ENCODE peak calls at places on chromosomes 11 and 22, in seven cellular contexts. P is upper lobe of right lung, K is heart left ventricle, M is fibroblast of lung, O is BJ, F is tibial artery, C is adrenal gland. N is an unnamed sample.

GRCh38 chr11:118224512-118225180 is at the start of gene JAML:
- DNase-seq in K (no peak), C (no peak), P (no peak), F (no peak), O (no peak), M (no peak), N (no peak)

GRCh38 chr22:36453266-36453607 is 28.2 kb downstream of the TXN2 start:
- DNase-seq in F (no peak), K (no peak), O (no peak), P (no peak), M (no peak), C (no peak), N (no peak)

GRCh38 chr11:890794-891600 is 19.6 kb downstream of the CHID1 start:
- DNase-seq in P (no peak), M (no peak), F (no peak), O (no peak), K (no peak), C (no peak), N (no peak)

GRCh38 chr11:30468881-30469280 is 117.3 kb downstream of the MPPED2 start:
- DNase-seq in K (no peak), P (no peak), F (no peak), O (no peak), C (no peak), M (no peak), N (no peak)

GRCh38 chr11:11382858-11383532 is 29.9 kb upstream of the CSNK2A3 start:
- DNase-seq in M (no peak), C (no peak), P (no peak), O (no peak), F (no peak), K (no peak), N (no peak)

GRCh38 chr11:112173152-112173551 is 2.2 kb upstream of the BCO2 start:
- DNase-seq in F (no peak), K (no peak), O (no peak), C (peak), M (no peak), P (no peak), N (peak)

GRCh38 chr11:23988381-23989006 is 508.4 kb upstream of the LUZP2 start:
- DNase-seq in O (no peak), C (no peak), F (no peak), P (no peak), K (no peak), M (peak), N (peak)

GRCh38 chr11:116657842-116658825 is 114.7 kb downstream of the BUD13 start:
- DNase-seq in F (no peak), O (no peak), M (no peak), C (no peak), P (no peak), K (no peak), N (no peak)

GRCh38 chr22:39244073-39244495 is 698 bp downstream of the PDGFB start:
- DNase-seq in M (no peak), P (no peak), C (no peak), O (no peak), K (no peak), F (no peak), N (no peak)

GRCh38 chr11:1437500-1437899 is 47.8 kb downstream of the BRSK2 start:
- DNase-seq in K (peak), M (peak), O (no peak), F (no peak), C (peak), P (no peak), N (peak)

GRCh38 chr11:75946531-75947530 is 131.8 kb downstream of the UVRAG start:
- DNase-seq in C (peak), F (no peak), M (peak), O (no peak), K (peak), P (no peak), N (no peak)

GRCh38 chr11:43907028-43907966 is 26.7 kb downstream of the ALKBH3 start:
- DNase-seq in O (no peak), F (no peak), P (no peak), C (no peak), K (no peak), M (no peak), N (no peak)

GRCh38 chr11:43903969-43904368 is 23.3 kb downstream of the ALKBH3 start:
- DNase-seq in O (no peak), F (no peak), K (no peak), C (no peak), M (no peak), P (no peak), N (no peak)

GRCh38 chr11:43903086-43903485 is 22.5 kb downstream of the ALKBH3 start:
- DNase-seq in K (no peak), P (no peak), C (no peak), O (no peak), F (no peak), M (no peak), N (no peak)

GRCh38 chr11:43905788-43906187 is 25.2 kb downstream of the ALKBH3 start:
- DNase-seq in F (no peak), P (no peak), M (peak), C (peak), O (no peak), K (peak), N (peak)

DNA sequence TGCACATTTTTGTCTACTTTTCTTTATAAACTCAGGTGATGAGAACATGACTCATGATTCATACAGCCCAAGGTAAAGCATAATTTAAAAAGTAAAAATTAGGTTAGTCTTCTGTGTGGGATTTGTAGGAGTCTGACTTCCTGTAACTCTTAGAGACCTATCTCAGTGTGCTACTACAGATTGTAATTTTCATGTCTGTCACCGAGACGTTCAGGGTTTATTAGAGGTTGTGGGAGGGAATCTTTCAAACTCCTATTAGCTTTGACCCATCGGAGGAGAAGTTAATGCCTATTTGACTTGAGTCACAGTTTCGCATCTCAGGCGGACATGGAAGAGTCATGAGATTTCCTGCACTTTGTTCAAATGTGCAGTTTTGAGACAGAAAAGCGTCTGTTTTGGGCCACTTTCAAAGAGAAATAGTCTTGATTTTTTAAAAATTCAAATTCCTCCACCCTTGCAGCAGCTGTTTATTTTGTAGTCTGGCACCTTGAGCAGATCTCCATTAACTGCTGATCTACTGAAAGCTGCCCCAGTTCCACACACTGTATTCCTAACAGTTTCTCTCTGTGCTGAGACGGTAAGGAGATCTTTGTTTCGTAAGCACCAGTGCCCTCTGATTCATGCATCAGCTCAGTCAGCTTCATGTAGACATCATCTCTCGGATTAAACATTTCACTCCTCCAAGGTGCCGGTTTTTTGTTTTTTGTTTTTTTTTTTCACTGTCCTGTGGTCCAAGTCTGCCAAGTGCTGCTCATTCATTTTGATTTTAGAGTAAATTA is 24.3 kb downstream of the ALKBH3 start:
- DNase-seq in F (no peak), K (no peak), O (no peak), C (no peak), P (no peak), M (peak), N (peak)
- H3K4me3 ChIP-seq in F (no peak), K (no peak), O (no peak), C (no peak), P (no peak), M (no peak), N (no peak)

GRCh38 chr22:37803636-37804371 is 3.9 kb upstream of the GCAT start:
- DNase-seq in F (no peak), C (no peak), O (no peak), K (no peak), M (no peak), P (no peak), N (no peak)

GRCh38 chr22:37803195-37803635 is 4.5 kb upstream of the GCAT start:
- DNase-seq in P (no peak), C (no peak), M (no peak), O (no peak), K (no peak), F (no peak), N (no peak)

GRCh38 chr22:37804502-37804885 is 3.2 kb upstream of the GCAT start:
- DNase-seq in P (no peak), M (no peak), F (no peak), O (no peak), C (no peak), K (no peak), N (no peak)

GRCh38 chr22:37802310-37803194 is 5.2 kb upstream of the GCAT start:
- DNase-seq in F (no peak), O (no peak), K (peak), P (peak), C (peak), M (peak), N (peak)

GRCh38 chr22:37801946-37802309 is 5.8 kb upstream of the GCAT start:
- DNase-seq in F (no peak), M (no peak), C (peak), O (no peak), K (no peak), P (no peak), N (no peak)
- H3K4me3 ChIP-seq in F (peak), M (peak), C (peak), O (peak), K (peak), P (peak), N (peak)

GRCh38 chr11:103108933-103109817 is at the start of gene DYNC2H1:
- DNase-seq in P (peak), F (peak), M (peak), C (peak), K (peak), O (peak), N (peak)

GRCh38 chr11:103111400-103111799 is 2.2 kb downstream of the DYNC2H1 start:
- DNase-seq in K (no peak), M (no peak), O (no peak), C (no peak), P (no peak), F (no peak), N (no peak)

GRCh38 chr11:103112364-103112763 is 3.1 kb downstream of the DYNC2H1 start:
- DNase-seq in O (no peak), F (no peak), P (no peak), M (no peak), C (no peak), K (no peak), N (no peak)

GRCh38 chr11:103109818-103110388 is 677 bp downstream of the DYNC2H1 start:
- DNase-seq in F (no peak), K (peak), C (peak), P (no peak), M (peak), O (no peak), N (peak)

DNA sequence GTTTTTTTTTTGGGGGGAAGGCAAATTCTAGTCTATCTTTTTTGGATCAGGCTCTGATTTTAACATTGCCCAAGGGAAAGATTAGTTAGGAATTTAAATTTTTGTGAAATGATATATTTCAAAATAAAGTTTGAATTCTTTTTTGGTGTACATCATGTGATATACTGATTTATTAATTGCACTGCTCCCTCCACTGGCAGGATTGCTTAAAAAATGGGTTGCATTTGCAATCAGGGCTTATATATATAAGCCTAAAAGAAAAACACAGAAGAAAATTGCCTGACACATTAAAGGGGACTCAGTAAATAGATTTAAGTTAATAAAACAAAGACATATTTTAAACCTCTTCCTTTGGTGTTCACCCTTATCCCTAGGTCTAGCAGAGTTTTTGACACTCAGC is 1.2 kb downstream of the DYNC2H1 start:
- DNase-seq in P (no peak), M (peak), K (no peak), O (no peak), F (no peak), C (no peak), N (peak)
- H3K4me3 ChIP-seq in P (peak), M (peak), K (peak), O (peak), F (peak), C (peak), N (peak)

DNA sequence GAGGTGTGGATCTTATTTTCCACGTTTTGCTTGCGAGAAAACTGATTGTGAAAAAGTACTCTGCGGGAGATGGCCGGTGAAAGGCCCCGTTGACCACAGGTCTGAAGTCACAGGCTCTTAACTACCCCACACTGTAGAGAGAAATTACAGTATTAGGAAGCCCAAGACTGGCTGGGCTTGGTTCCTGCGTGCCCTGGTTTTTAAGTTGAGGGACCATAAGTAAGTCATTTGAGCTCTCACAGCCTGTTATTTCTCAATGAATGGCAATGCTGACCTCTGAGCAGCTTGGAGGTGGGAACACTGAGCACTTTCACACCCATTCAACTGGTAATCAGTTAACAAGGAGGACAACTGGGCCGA is 444 bp upstream of the RAB38 start:
- DNase-seq in P (no peak), K (no peak), M (peak), C (no peak), O (no peak), F (no peak), N (peak)
- H3K4me3 ChIP-seq in P (peak), K (peak), M (no peak), C (peak), O (peak), F (peak), N (peak)

DNA sequence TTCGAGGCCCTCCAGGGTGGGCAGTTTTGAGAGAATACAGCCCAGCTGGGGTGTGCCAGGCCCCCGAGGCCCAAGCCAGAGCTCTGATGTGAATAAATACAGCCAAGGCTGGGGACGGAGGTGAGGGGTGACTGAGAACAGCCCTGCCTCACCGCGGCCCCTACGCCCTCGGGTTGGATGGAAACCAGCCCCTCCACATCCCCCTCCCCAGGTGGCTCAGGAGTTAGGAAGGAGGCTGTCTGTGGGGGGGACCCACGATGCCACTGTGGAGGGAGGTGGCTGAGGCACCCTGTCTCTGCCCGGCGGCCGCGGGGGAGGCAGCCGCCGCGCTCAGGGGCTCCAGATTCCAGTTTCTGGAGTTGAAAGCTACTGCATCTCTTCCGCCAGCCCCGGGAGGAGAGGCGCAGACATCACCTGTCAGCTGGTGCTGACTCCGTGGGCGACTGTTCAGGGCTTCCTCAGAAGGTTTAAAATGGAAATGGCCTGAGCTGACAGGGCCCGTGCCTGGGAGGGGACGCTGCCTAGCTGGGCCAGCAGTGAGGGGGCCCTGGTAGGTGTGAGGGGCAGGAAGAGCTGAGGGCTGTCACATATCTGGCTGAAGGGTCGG is 1.4 kb downstream of the FLRT1 start:
- DNase-seq in M (no peak), F (no peak), K (no peak), C (no peak), O (no peak), P (no peak), N (no peak)
- H3K4me3 ChIP-seq in M (no peak), F (peak), K (peak), C (no peak), O (no peak), P (no peak), N (no peak)